ENCODE peak calls at places on chromosomes 5 and 9, in four cellular contexts. W, E, C and G are unnamed samples.

GRCh38 chr9:69149321-69149807 is 24.7 kb upstream of the TJP2 start:
- DNase-seq in W (no peak), C (no peak), E (peak; percentile 60), G (peak; percentile 20)

GRCh38 chr5:40441733-40442132 is 238.0 kb upstream of the PTGER4 start:
- DNase-seq in W (no peak), E (no peak), C (no peak), G (no peak)

GRCh38 chr5:34490501-34491250 is 165.5 kb upstream of the RAI14 start:
- DNase-seq in E (no peak), W (no peak), C (no peak), G (no peak)

GRCh38 chr5:89117131-89117644 is 234.2 kb upstream of the MEF2C start:
- DNase-seq in W (no peak), C (no peak), E (no peak), G (no peak)

GRCh38 chr9:115211413-115212204 is 93.7 kb upstream of the TNC start:
- DNase-seq in W (no peak), E (peak; percentile 67), C (no peak), G (peak; percentile 49)

GRCh38 chr9:70534058-70534457 is 119.6 kb upstream of the KLF9 start:
- DNase-seq in C (no peak), W (no peak), E (peak; percentile 45), G (no peak)

GRCh38 chr9:8560560-8561525 is 761.3 kb upstream of the DMAC1 start:
- DNase-seq in E (no peak), C (no peak), W (no peak), G (no peak)

GRCh38 chr9:86733929-86734328 is 213.4 kb downstream of the GAS1 start:
- DNase-seq in C (no peak), E (no peak), W (peak; percentile 43), G (no peak)

GRCh38 chr5:72166070-72166979 is 59.0 kb downstream of the MAP1B start:
- DNase-seq in W (peak; percentile 37), E (peak; percentile 41), C (no peak), G (no peak)

GRCh38 chr5:139394123-139394653 is 716 bp downstream of the PROB1 start:
- DNase-seq in W (peak; percentile 62), E (no peak), C (peak; percentile 77), G (no peak)

GRCh38 chr5:116237917-116238502 is 153.2 kb downstream of the COMMD10 start:
- DNase-seq in E (no peak), W (no peak), C (no peak), G (no peak)

GRCh38 chr9:6229604-6230003 is 14.0 kb downstream of the IL33 start:
- DNase-seq in E (no peak), W (no peak), C (no peak), G (no peak)

GRCh38 chr9:91192785-91193657 is 168.7 kb downstream of the AUH start:
- DNase-seq in C (peak; percentile 33), E (peak; percentile 99), W (peak; percentile 88), G (peak; percentile 99)
- TF ChIP-seq CTCF in C (no peak), E (peak; percentile 27), W (peak; percentile 14), G (no peak)

GRCh38 chr5:91642592-91642991 is 259.5 kb upstream of the ARRDC3 start:
- DNase-seq in E (no peak), W (no peak), C (no peak), G (no peak)

GRCh38 chr5:91643796-91644195 is 260.7 kb upstream of the ARRDC3 start:
- DNase-seq in C (no peak), E (no peak), W (no peak), G (no peak)

GRCh38 chr5:91639744-91640143 is 256.6 kb upstream of the ARRDC3 start:
- DNase-seq in E (no peak), C (no peak), W (no peak), G (no peak)

GRCh38 chr5:91645347-91645746 is 262.2 kb upstream of the ARRDC3 start:
- DNase-seq in W (no peak), E (no peak), C (no peak), G (no peak)

GRCh38 chr5:91641730-91642350 is 258.7 kb upstream of the ARRDC3 start:
- DNase-seq in E (peak; percentile 18), C (no peak), W (no peak), G (peak; percentile 2)
- TF ChIP-seq CTCF in E (peak; percentile 91), C (peak; percentile 46), W (peak; percentile 8), G (peak; percentile 42)

GRCh38 chr5:132807163-132807838 is 5.8 kb upstream of the SOWAHA start:
- DNase-seq in E (no peak), C (no peak), W (no peak), G (no peak)

GRCh38 chr5:132800545-132800944 is 12.6 kb upstream of the SOWAHA start:
- DNase-seq in C (no peak), E (no peak), W (no peak), G (no peak)

GRCh38 chr5:132799392-132799791 is 13.7 kb upstream of the SOWAHA start:
- DNase-seq in E (no peak), C (no peak), W (no peak), G (no peak)

GRCh38 chr5:132797651-132798050 is 15.5 kb upstream of the SOWAHA start:
- DNase-seq in W (no peak), C (no peak), E (no peak), G (no peak)

DNA sequence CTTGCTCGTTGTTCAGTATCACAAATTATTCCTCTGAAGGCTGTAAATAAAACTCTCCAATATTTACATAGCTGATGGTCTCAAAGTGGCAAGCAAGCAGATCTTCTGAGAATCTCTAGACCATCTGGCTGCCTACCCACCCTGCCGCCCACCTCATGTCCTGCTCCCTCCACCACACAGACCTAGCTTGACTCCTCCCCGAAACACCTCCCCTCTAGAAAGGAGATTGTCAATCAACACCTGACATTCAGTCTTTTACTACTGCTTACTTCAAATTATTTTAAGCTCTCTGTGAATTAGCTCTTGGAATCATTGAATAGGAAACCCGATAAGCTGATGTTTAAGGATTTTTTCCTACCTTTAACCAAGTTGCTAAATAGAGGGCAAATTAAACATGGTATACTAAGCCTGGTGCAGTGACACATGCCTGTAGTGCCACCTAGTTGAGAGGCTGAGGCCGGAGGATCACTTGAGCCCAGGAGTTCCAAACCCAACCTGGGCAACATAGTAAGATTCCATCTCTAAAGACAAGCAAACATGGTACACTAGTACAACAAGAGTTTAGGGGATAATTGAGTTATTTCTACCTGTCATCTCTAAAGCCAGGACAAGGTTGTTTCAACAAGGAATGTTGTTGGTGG is 10.9 kb upstream of the SOWAHA start:
- DNase-seq in C (no peak), E (no peak), W (no peak), G (no peak)
- TF ChIP-seq CTCF in C (no peak), E (no peak), W (no peak), G (peak; percentile 9)

GRCh38 chr9:112050544-112051475 is 124.3 kb downstream of the SUSD1 start:
- DNase-seq in C (no peak), W (peak; percentile 57), E (peak; percentile 78), G (peak; percentile 96)

GRCh38 chr9:112049834-112050516 is 125.1 kb downstream of the SUSD1 start:
- DNase-seq in W (no peak), C (no peak), E (no peak), G (no peak)

GRCh38 chr9:112048924-112049785 is 125.9 kb downstream of the SUSD1 start:
- DNase-seq in C (no peak), W (no peak), E (peak; percentile 65), G (peak; percentile 75)

GRCh38 chr9:112054916-112055315 is 120.2 kb downstream of the SUSD1 start:
- DNase-seq in C (no peak), E (no peak), W (no peak), G (no peak)

DNA sequence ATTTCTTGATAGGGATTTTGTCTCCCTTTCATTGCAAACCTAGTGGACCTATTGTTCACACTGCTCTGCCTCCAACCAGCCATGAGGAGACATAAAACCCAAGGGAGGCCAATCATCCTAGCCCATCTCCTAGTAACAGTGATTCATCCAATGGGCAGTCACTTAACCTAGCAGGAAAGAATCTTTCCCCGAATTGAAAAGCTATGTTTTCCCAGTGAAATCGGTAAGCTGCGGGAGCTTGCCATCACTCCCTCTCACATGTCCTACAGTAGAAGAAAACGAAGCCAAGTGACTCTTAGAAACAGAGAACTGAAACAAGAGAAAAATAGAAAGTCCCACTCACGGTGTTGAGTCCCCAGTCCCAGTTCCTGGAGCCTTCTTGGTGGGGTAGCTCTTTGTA is 123.3 kb downstream of the SUSD1 start:
- DNase-seq in E (no peak), C (no peak), W (no peak), G (no peak)
- TF ChIP-seq CTCF in E (no peak), C (no peak), W (no peak), G (no peak)

DNA sequence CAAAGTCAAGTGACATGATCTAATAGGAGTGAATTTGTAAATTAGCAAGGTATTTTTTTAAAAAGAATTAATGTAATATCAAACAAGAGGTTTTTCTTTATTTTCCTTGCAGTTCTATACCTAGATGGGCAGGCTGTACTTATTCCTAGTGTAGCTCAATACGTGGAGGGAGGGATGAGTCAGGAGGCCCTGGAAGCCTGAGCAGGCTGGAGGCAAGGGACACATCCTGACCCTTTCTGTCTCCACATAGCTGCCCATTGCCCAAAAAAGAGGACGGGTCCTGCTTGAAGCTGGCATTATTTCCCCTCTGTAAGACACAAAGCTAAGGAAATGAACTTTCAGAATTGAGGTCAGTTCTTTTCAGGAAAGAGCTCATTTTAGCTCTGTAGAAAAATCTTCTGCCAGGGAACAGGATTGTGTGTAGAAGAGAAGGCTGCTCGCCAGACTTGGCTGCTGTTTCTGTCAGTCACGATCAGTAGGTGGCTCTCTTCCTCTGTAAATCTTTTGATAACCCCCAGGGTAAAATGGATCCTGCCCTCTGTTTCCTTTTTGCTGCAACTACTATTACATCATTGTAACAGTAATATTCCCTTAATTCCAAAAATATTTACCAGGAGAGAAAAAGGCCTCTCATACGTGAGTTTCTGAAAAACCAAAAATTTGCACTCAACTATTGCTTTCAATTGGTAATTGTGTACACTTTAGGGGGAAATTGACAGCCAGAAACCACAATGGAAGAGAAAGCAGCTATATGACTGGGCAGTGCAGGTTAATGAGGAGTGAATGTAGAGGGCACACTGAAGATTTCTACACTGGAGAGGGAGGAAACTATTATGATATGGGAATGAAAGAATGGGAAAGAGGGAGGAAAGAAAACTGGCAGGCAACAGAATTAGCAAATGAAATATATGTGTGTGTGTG is 12.3 kb upstream of the IFNW1 start:
- DNase-seq in C (no peak), E (no peak), W (no peak), G (no peak)
- TF ChIP-seq CTCF in C (no peak), E (peak; percentile 28), W (no peak), G (no peak)

DNA sequence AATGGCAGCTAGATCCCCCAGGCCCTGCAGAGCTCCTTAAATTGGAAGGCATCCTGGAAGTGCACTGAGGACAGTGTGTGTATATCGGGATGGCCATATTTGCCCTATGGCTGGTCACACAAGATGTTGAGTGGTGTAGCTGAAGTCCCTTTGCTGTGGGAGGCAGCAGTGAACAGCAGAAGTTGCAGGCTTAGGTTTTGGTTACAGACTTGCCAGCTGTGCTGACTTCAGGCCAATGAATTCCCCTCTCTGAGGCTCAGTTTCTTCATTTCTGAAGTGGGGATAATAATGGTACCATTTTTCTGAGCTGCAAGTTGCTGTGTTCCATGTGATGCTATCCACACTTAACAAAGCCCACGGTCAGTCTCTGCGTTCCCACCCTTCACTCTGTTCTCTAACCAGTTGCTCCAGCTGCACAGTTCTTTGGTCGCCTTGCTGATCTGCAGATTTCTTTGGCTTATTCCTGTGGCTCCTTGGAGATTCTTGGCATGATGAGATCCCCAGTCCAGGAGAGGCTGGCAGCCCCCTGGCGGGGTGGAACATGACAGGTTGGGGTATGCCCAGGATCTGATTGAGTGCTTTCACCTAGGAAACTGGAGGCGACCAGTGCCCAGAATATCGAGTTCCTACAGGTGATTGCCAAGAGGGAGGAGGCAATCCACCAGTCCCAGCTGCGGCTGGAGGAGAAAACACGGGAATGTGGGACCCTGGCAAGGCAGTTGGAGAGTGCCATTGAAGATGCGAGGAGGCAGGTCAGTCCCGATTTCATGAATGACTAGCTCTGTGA is 6.5 kb upstream of the GLE1 start:
- DNase-seq in W (no peak), E (no peak), C (no peak), G (no peak)
- TF ChIP-seq CTCF in W (no peak), E (no peak), C (no peak), G (no peak)

GRCh38 chr5:127875235-127876021 is 172.2 kb downstream of the CCDC192 start:
- DNase-seq in E (peak; percentile 38), W (no peak), C (no peak), G (no peak)
- TF ChIP-seq CTCF in E (peak; percentile 59), W (peak; percentile 24), C (no peak), G (peak; percentile 5)